ENCODE peak calls at places on chromosomes 1 and 21, in four cellular contexts. H is K562, S is GM12878, I is HepG2. G is an unnamed sample.

GRCh38 chr1:15618685-15619525 is 1.6 kb downstream of the DDI2 start:
- DNase-seq in H (no peak), S (no peak), I (peak; percentile 94), G (no peak)

GRCh38 chr1:186681136-186681535 is 913 bp upstream of the PTGS2 start:
- DNase-seq in H (no peak), S (no peak), I (no peak), G (no peak)

GRCh38 chr1:70587803-70588465 is 176.9 kb downstream of the CTH start:
- DNase-seq in H (no peak), S (no peak), I (no peak), G (no peak)

GRCh38 chr1:6998267-6998666 is 213.0 kb downstream of the CAMTA1 start:
- DNase-seq in H (no peak), S (no peak), I (peak; percentile 30), G (peak; percentile 39)

GRCh38 chr1:209899948-209900347 is 38.1 kb upstream of the SYT14 start:
- DNase-seq in H (peak; percentile 28), S (no peak), I (peak; percentile 20), G (peak; percentile 68)

GRCh38 chr1:3577711-3578432 is 33.4 kb downstream of the MEGF6 start:
- DNase-seq in H (no peak), S (no peak), I (no peak), G (no peak)

GRCh38 chr21:41772351-41773080 is 5.7 kb upstream of the RIPK4 start:
- DNase-seq in H (no peak), S (no peak), I (no peak), G (no peak)

GRCh38 chr1:113747376-113747775 is 11.9 kb downstream of the PHTF1 start:
- DNase-seq in H (no peak), S (no peak), I (no peak), G (no peak)

GRCh38 chr21:35467536-35467935 is 418.4 kb upstream of the RUNX1 start:
- DNase-seq in H (no peak), S (no peak), I (no peak), G (no peak)

GRCh38 chr1:10671090-10671489 is 125.4 kb downstream of the CASZ1 start:
- DNase-seq in H (no peak), S (no peak), I (no peak), G (peak; percentile 26)

GRCh38 chr1:192476802-192477298 is 98.7 kb upstream of the RGS1 start:
- DNase-seq in H (no peak), S (peak; percentile 34), I (no peak), G (no peak)

GRCh38 chr1:201678264-201679101 is 139.6 kb downstream of the NAV1 start:
- DNase-seq in H (no peak), S (no peak), I (no peak), G (no peak)

GRCh38 chr1:18631496-18632217 is 1.0 kb downstream of the PAX7 start:
- DNase-seq in H (no peak), S (no peak), I (no peak), G (no peak)

GRCh38 chr21:44987886-44988606 is 48.2 kb downstream of the SLX9 start:
- DNase-seq in H (no peak), S (no peak), I (no peak), G (no peak)

GRCh38 chr21:28858424-28858823 is 134.3 kb downstream of the LTN1 start:
- DNase-seq in H (no peak), S (no peak), I (no peak), G (no peak)

GRCh38 chr1:27547220-27548116 is 56.5 kb downstream of the AHDC1 start:
- DNase-seq in H (peak; percentile 66), S (no peak), I (no peak), G (no peak)

GRCh38 chr1:6507037-6507428 is 15.6 kb upstream of the PLEKHG5 start:
- DNase-seq in H (no peak), S (no peak), I (no peak), G (no peak)

GRCh38 chr1:46130144-46130543 is 2.3 kb downstream of the PIK3R3 start:
- DNase-seq in H (no peak), S (no peak), I (no peak), G (no peak)

GRCh38 chr1:20069932-20070331 is at the start of gene PLA2G5:
- DNase-seq in H (no peak), S (no peak), I (no peak), G (no peak)

GRCh38 chr1:116503535-116504307 is 67.1 kb downstream of the CD58 start:
- DNase-seq in H (peak; percentile 92), S (no peak), I (no peak), G (no peak)

GRCh38 chr21:41947596-41948403 is 6.0 kb downstream of the C2CD2 start:
- DNase-seq in H (no peak), S (no peak), I (no peak), G (no peak)

GRCh38 chr1:14017531-14017961 is 317.6 kb downstream of the PRDM2 start:
- DNase-seq in H (no peak), S (no peak), I (no peak), G (no peak)

GRCh38 chr1:108057536-108057935 is 92.6 kb upstream of the VAV3 start:
- DNase-seq in H (no peak), S (no peak), I (no peak), G (no peak)

GRCh38 chr21:35063428-35064172 is 14.5 kb upstream of the RUNX1 start:
- DNase-seq in H (no peak), S (no peak), I (no peak), G (no peak)

GRCh38 chr1:223486366-223486765 is 93.2 kb downstream of the CCDC185 start:
- DNase-seq in H (no peak), S (no peak), I (peak; percentile 2), G (peak; percentile 33)
- TF ChIP-seq FOXM1 in H (no peak), S (no peak), I (no peak), G (no peak)

GRCh38 chr1:162722036-162722435 is 68.5 kb upstream of the HSD17B7 start:
- DNase-seq in H (no peak), S (no peak), I (no peak), G (no peak)

GRCh38 chr1:162725301-162725834 is 65.1 kb upstream of the HSD17B7 start:
- DNase-seq in H (no peak), S (no peak), I (no peak), G (no peak)

GRCh38 chr1:162721471-162721870 is 69.0 kb upstream of the HSD17B7 start:
- DNase-seq in H (no peak), S (no peak), I (no peak), G (no peak)

GRCh38 chr1:162726539-162726938 is 64.0 kb upstream of the HSD17B7 start:
- DNase-seq in H (no peak), S (no peak), I (no peak), G (no peak)

GRCh38 chr1:162724583-162725120 is 65.8 kb upstream of the HSD17B7 start:
- DNase-seq in H (no peak), S (no peak), I (no peak), G (no peak)
- TF ChIP-seq TARDBP in H (no peak), S (no peak), I (no peak), G (no peak)

GRCh38 chr21:43961382-43961909 is 50.7 kb upstream of the TRAPPC10 start:
- DNase-seq in H (no peak), S (no peak), I (no peak), G (no peak)
- TF ChIP-seq SP1 in H (no peak), S (no peak), I (no peak), G (no peak)

GRCh38 chr21:46122241-46122671 is 24.3 kb downstream of the COL6A2 start:
- DNase-seq in H (no peak), S (no peak), I (no peak), G (no peak)
- TF ChIP-seq FOXM1 in H (no peak), S (no peak), I (no peak), G (no peak)

DNA sequence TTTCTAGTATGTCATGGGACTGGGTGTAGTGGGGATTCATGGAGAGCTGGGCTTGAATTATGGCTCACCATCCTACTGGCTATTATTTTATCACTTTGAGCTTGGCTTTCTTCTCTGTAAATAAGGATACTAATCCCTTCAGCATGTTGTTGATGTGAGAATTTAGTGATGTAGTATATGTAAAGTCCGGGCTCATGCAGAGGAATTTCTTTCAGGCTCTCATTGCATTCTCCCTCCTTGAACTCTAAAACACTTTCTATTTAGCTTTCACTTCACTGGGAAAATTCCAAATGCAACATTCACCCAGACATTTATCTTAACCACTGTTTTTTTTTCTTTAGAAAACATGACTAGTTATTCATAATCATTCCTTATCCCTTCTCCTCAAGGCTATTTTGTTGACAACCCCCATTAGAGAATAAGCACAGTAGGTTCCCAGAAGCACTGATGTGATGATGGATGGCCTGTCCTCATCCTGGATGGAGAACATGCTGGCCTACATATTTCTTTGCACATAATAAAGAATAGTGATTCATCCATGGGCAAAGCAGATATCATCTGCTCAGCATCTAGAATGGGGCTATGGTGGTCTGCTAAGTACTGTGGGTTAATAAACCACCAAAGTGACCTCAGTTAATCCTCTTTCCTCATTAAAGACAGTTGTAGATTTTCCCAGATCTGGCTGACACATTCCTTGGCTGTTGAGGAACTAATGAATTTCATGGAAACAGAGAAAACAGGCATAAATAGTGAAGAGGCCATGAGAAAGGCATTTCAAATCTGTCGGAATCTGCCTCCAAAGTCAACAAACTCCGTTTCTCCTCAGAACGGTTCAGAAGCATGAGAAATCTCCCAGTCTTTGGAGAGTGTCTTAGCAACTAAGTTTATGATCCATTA is 68.0 kb upstream of the CYP2J2 start:
- DNase-seq in H (no peak), S (no peak), I (no peak), G (no peak)
- TF ChIP-seq TARDBP in H (no peak), S (no peak), I (no peak), G (no peak)

DNA sequence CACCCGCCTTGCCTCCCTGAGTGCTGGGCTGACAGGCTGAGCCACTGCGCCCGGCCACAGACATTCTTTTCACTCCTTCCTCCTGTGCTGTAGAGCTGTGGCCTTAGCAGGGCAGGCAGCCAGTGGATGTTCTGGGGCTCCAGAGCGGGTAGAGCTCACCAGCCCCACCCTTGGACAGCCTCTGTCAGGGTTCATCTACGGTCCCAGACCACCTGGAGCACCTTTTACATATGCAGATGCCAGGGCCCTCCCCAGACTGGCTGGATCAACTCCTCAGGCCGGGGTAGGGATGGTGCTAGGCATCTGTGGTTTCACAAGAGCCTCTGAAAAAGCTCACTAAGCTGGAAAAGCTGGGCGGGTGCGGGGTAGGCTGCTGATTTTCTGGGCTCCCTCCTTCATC is 4.6 kb downstream of the ATP13A2 start:
- DNase-seq in H (no peak), S (no peak), I (no peak), G (no peak)
- TF ChIP-seq SP1 in H (no peak), S (no peak), I (no peak), G (no peak)